ENCODE peak calls at places on chromosomes 1 and 21, in four cellular contexts. F is coronary artery, Y is upper lobe of left lung, N is GM23338. B is an unnamed sample.

GRCh38 chr1:152621993-152622392 is 910 bp downstream of the LCE3A start:
- DNase-seq in F (no peak), Y (no peak), N (no peak), B (no peak)

GRCh38 chr1:3049905-3050304 is 19.1 kb upstream of the PRDM16 start:
- DNase-seq in F (peak; percentile 54), Y (peak; percentile 15), N (no peak), B (no peak)

GRCh38 chr1:162062542-162063015 is 6.9 kb upstream of the NOS1AP start:
- DNase-seq in F (no peak), Y (no peak), N (no peak), B (no peak)

GRCh38 chr1:206609229-206609991 is 2.9 kb downstream of the EIF2D start:
- DNase-seq in F (no peak), Y (no peak), N (no peak), B (no peak)

GRCh38 chr1:183622884-183623785 is 12.4 kb downstream of the ARPC5 start:
- DNase-seq in F (no peak), Y (peak; percentile 74), N (peak; percentile 78), B (peak; percentile 58)

GRCh38 chr1:54360165-54361005 is 45.8 kb downstream of the SSBP3 start:
- DNase-seq in F (no peak), Y (no peak), N (no peak), B (peak; percentile 52)

GRCh38 chr1:61950418-61950817 is 208.1 kb downstream of the PATJ start:
- DNase-seq in F (no peak), Y (no peak), N (peak; percentile 78), B (no peak)

GRCh38 chr1:224486801-224487583 is 52.4 kb upstream of the WDR26 start:
- DNase-seq in F (no peak), Y (no peak), N (no peak), B (no peak)

GRCh38 chr1:12422488-12422887 is 192.7 kb downstream of the VPS13D start:
- DNase-seq in F (no peak), Y (no peak), N (peak; percentile 37), B (no peak)

GRCh38 chr1:224800486-224801119 is 128.9 kb upstream of the DNAH14 start:
- DNase-seq in F (no peak), Y (no peak), N (peak; percentile 56), B (no peak)

GRCh38 chr21:43775795-43776430 is at the start of gene CSTB:
- DNase-seq in F (peak; percentile 89), Y (peak; percentile 88), N (peak; percentile 85), B (no peak)

GRCh38 chr1:182048562-182048961 is 12.9 kb downstream of the ZNF648 start:
- DNase-seq in F (no peak), Y (no peak), N (no peak), B (no peak)

GRCh38 chr1:144551107-144551542 is 41.6 kb upstream of the PPIAL4F start:
- DNase-seq in F (no peak), Y (peak; percentile 21), N (peak; percentile 30), B (no peak)

GRCh38 chr1:23837905-23838304 is 12.7 kb upstream of the HMGCL start:
- DNase-seq in F (no peak), Y (no peak), N (peak; percentile 30), B (no peak)

GRCh38 chr1:214767221-214767620 is 164.2 kb downstream of the CENPF start:
- DNase-seq in F (no peak), Y (no peak), N (no peak), B (no peak)

GRCh38 chr1:208239518-208240381 is 4.4 kb downstream of the PLXNA2 start:
- DNase-seq in F (peak; percentile 73), Y (no peak), N (no peak), B (no peak)

GRCh38 chr1:185528084-185528656 is 206.0 kb upstream of the HMCN1 start:
- DNase-seq in F (no peak), Y (no peak), N (no peak), B (no peak)

GRCh38 chr1:9428601-9429368 is 110.5 kb upstream of the SLC25A33 start:
- DNase-seq in F (peak; percentile 99), Y (peak; percentile 100), N (peak; percentile 99), B (peak; percentile 99)
- TF ChIP-seq CTCF in F (no peak), Y (peak; percentile 55), N (peak; percentile 32), B (no peak)

GRCh38 chr1:113405573-113405972 is 15.3 kb downstream of the MAGI3 start:
- DNase-seq in F (no peak), Y (no peak), N (no peak), B (no peak)

GRCh38 chr1:113409363-113409762 is 19.0 kb downstream of the MAGI3 start:
- DNase-seq in F (no peak), Y (no peak), N (no peak), B (no peak)
- H3K4me3 ChIP-seq in F (no peak overlapping the region), Y (no peak overlapping the region), N (no peak overlapping the region), B (no peak overlapping the region)

GRCh38 chr1:68448365-68448764 is 1.4 kb downstream of the RPE65 start:
- DNase-seq in F (no peak), Y (no peak), N (peak; percentile 67), B (no peak)

GRCh38 chr1:68442006-68442405 is 7.7 kb downstream of the RPE65 start:
- DNase-seq in F (no peak), Y (no peak), N (no peak), B (no peak)

GRCh38 chr1:68438310-68438709 is 11.4 kb downstream of the RPE65 start:
- DNase-seq in F (no peak), Y (no peak), N (peak; percentile 52), B (no peak)

GRCh38 chr1:68442822-68443556 is 6.8 kb downstream of the RPE65 start:
- DNase-seq in F (no peak), Y (no peak), N (peak; percentile 74), B (no peak)
- TF ChIP-seq CTCF in F (peak; percentile 35), Y (peak; percentile 32), N (peak; percentile 73), B (peak; percentile 77)

GRCh38 chr1:36710901-36711300 is 228.2 kb upstream of the CSF3R start:
- DNase-seq in F (no peak), Y (no peak), N (peak; percentile 24), B (no peak)
- H3K4me3 ChIP-seq in F (no peak overlapping the region), Y (no peak overlapping the region), N (no peak overlapping the region), B (no peak overlapping the region)